ENCODE peak calls at places on chromosome 1, in eight cellular contexts. B is NCI-H1694 treated with DMSO at 0.1 percent for 48 hours, N is NCI-H748 treated with DMSO at 0.1 percent for 48 hours, L is aorta, J is K562, P is cardiac septum, D is GM06990, T is PC-9. C is an unnamed sample.

GRCh38 chr1:43659384-43659783 is 9.4 kb downstream of the KDM4A start:
- DNase-seq in D (no peak), P (no peak), L (no peak), T (no peak), J (no peak), N (no peak), B (no peak), C (no peak)

GRCh38 chr1:235327559-235328270 is at the start of gene ARID4B:
- DNase-seq in B (no peak), L (peak), D (no peak), J (peak), N (no peak), T (peak), P (peak), C (no peak)

GRCh38 chr1:67190942-67191341 is 24.7 kb downstream of the IL23R start:
- DNase-seq in B (no peak), T (no peak), D (no peak), L (no peak), J (no peak), N (no peak), P (no peak), C (no peak)

GRCh38 chr1:37465596-37466517 is 8.5 kb upstream of the ZC3H12A start:
- DNase-seq in T (no peak), L (no peak), P (no peak), J (no peak), D (no peak), B (no peak), N (no peak), C (no peak)

GRCh38 chr1:20645414-20645813 is 12.2 kb downstream of the PINK1 start:
- DNase-seq in T (no peak), P (no peak), N (no peak), B (no peak), J (no peak), D (no peak), L (no peak), C (no peak)

GRCh38 chr1:166139735-166140134 is 27.1 kb downstream of the FAM78B start:
- DNase-seq in T (no peak), N (no peak), L (no peak), D (no peak), P (peak), J (no peak), B (no peak), C (no peak)

GRCh38 chr1:59415286-59415850 is 118.5 kb downstream of the FGGY start:
- DNase-seq in J (no peak), P (no peak), B (no peak), T (no peak), N (no peak), L (no peak), D (no peak), C (no peak)

GRCh38 chr1:39720094-39720999 is 18.3 kb upstream of the PPIE start:
- DNase-seq in J (peak), L (no peak), D (peak), T (peak), P (no peak), N (peak), B (peak), C (peak)

GRCh38 chr1:11071463-11072215 is 11.8 kb upstream of the SRM start:
- DNase-seq in P (no peak), D (no peak), J (no peak), L (no peak), N (no peak), T (no peak), B (peak), C (no peak)

GRCh38 chr1:98963359-98963758 is 41.3 kb downstream of the PLPPR5 start:
- DNase-seq in T (no peak), N (no peak), P (no peak), B (no peak), L (no peak), J (no peak), D (no peak), C (no peak)

GRCh38 chr1:228459091-228459993 is 27.8 kb upstream of the RNF187 start:
- DNase-seq in P (no peak), B (peak), L (peak), N (peak), J (peak), T (no peak), D (peak), C (no peak)

GRCh38 chr1:245587435-245588105 is 432.8 kb downstream of the KIF26B start:
- DNase-seq in B (peak), J (no peak), L (no peak), T (no peak), D (no peak), N (no peak), P (no peak), C (no peak)

GRCh38 chr1:205344010-205344808 is 12.5 kb downstream of the KLHDC8A start:
- DNase-seq in B (no peak), N (peak), D (no peak), P (no peak), L (no peak), T (no peak), J (peak), C (no peak)

GRCh38 chr1:168506204-168506819 is 37.5 kb downstream of the XCL2 start:
- DNase-seq in D (no peak), B (no peak), L (no peak), N (no peak), P (no peak), T (no peak), J (no peak), C (no peak)

GRCh38 chr1:204487256-204487615 is 7.4 kb downstream of the PIK3C2B start:
- DNase-seq in B (no peak), N (no peak), P (no peak), T (no peak), D (no peak), J (no peak), L (no peak), C (no peak)

GRCh38 chr1:24707659-24708058 is 37.6 kb upstream of the CLIC4 start:
- DNase-seq in D (no peak), L (no peak), T (no peak), J (peak), B (no peak), N (no peak), P (no peak), C (no peak)

GRCh38 chr1:183279835-183280234 is 93.8 kb downstream of the LAMC2 start:
- DNase-seq in D (no peak), N (no peak), B (no peak), L (peak), J (no peak), P (peak), T (peak), C (no peak)

GRCh38 chr1:156670791-156671190 is 6.4 kb downstream of the NES start:
- DNase-seq in N (no peak), L (no peak), P (no peak), T (no peak), J (no peak), B (no peak), D (no peak), C (no peak)

GRCh38 chr1:85166343-85166742 is 34.5 kb downstream of the SYDE2 start:
- DNase-seq in D (no peak), J (no peak), L (no peak), T (no peak), P (no peak), B (no peak), N (no peak), C (no peak)

GRCh38 chr1:182617075-182617429 is 12.9 kb upstream of the RGS16 start:
- DNase-seq in L (no peak), J (no peak), P (no peak), B (no peak), N (peak), D (no peak), T (no peak), C (no peak)

C was measured in T-helper 1 cell.